ENCODE peak calls at places on chromosomes 5 and 9, in eight cellular contexts. K is thyroid gland, W is spleen, G is hepatocyte, A is tibial nerve, R is neural progenitor cell, Z is psoas muscle, X is H1. Q is an unnamed sample.

GRCh38 chr9:131545003-131545785 is at the start of gene PRRT1B:
- DNase-seq in R (no peak), X (no peak), K (peak; percentile 24), A (no peak), Z (no peak), G (peak; percentile 75), W (no peak), Q (no peak)

GRCh38 chr5:142095651-142096330 is 12.8 kb upstream of the NDFIP1 start:
- DNase-seq in A (no peak), Z (no peak), W (no peak), K (peak; percentile 86), R (no peak), X (no peak), G (no peak), Q (no peak)

GRCh38 chr5:138961221-138961620 is 86.1 kb upstream of the LRRTM2 start:
- DNase-seq in K (no peak), A (no peak), R (no peak), W (no peak), X (no peak), G (no peak), Z (no peak), Q (no peak)

GRCh38 chr5:63774939-63775338 is 187.3 kb downstream of the HTR1A start:
- DNase-seq in Z (no peak), G (no peak), W (no peak), X (no peak), K (no peak), R (no peak), A (no peak), Q (no peak)

GRCh38 chr9:136544549-136545064 is 1.2 kb downstream of the NOTCH1 start:
- DNase-seq in A (peak; percentile 63), Z (peak; percentile 78), K (peak; percentile 47), G (peak; percentile 63), R (peak; percentile 71), X (no peak), W (peak; percentile 95), Q (no peak)

GRCh38 chr5:1728846-1729245 is 70.8 kb downstream of the MRPL36 start:
- DNase-seq in R (peak; percentile 0), X (peak; percentile 28), A (no peak), W (no peak), K (no peak), Z (no peak), G (no peak), Q (no peak)

GRCh38 chr5:167061695-167062094 is 1229.8 kb upstream of the WWC1 start:
- DNase-seq in G (no peak), R (no peak), W (no peak), A (no peak), K (no peak), X (no peak), Z (no peak), Q (no peak)

GRCh38 chr9:93156475-93157008 is 22.5 kb upstream of the NINJ1 start:
- DNase-seq in K (no peak), A (no peak), G (no peak), X (no peak), W (no peak), Z (no peak), R (no peak), Q (no peak)

GRCh38 chr5:98588225-98588624 is 185.2 kb upstream of the RGMB start:
- DNase-seq in K (no peak), X (no peak), W (no peak), Z (no peak), R (no peak), G (no peak), A (no peak), Q (no peak)

GRCh38 chr9:134296301-134297081 is 29.8 kb upstream of the RXRA start:
- DNase-seq in R (no peak), X (no peak), Z (peak; percentile 42), W (peak; percentile 56), G (no peak), A (no peak), K (no peak), Q (no peak)

GRCh38 chr9:134295746-134296250 is 30.5 kb upstream of the RXRA start:
- DNase-seq in R (no peak), G (no peak), Z (peak; percentile 29), A (no peak), K (no peak), X (no peak), W (peak; percentile 55), Q (no peak)

GRCh38 chr9:134294228-134295071 is 31.8 kb upstream of the RXRA start:
- DNase-seq in X (no peak), W (peak; percentile 79), R (peak; percentile 66), Z (peak; percentile 78), A (peak; percentile 38), K (peak; percentile 18), G (no peak), Q (peak; percentile 55)

GRCh38 chr9:134293576-134294227 is 32.6 kb upstream of the RXRA start:
- DNase-seq in A (no peak), K (no peak), R (no peak), G (peak; percentile 35), X (no peak), Z (peak; percentile 56), W (peak; percentile 77), Q (peak; percentile 38)

GRCh38 chr9:134295101-134295745 is 31.0 kb upstream of the RXRA start:
- DNase-seq in X (no peak), R (no peak), K (no peak), Z (peak; percentile 44), W (peak; percentile 62), G (no peak), A (no peak), Q (no peak)
- H3K27ac ChIP-seq in X (no peak overlapping the region), R (no peak overlapping the region), K (no peak overlapping the region), Z (no peak overlapping the region), W (no peak overlapping the region), G (no peak overlapping the region), A (no peak overlapping the region), Q (no peak overlapping the region)

GRCh38 chr9:124019771-124020519 is 8.4 kb downstream of the LHX2 start:
- DNase-seq in Z (no peak), X (peak; percentile 60), R (peak; percentile 14), W (no peak), K (no peak), G (no peak), A (no peak), Q (no peak)

GRCh38 chr9:124021385-124021769 is 9.8 kb downstream of the LHX2 start:
- DNase-seq in R (no peak), X (no peak), K (no peak), A (no peak), W (no peak), Z (no peak), G (no peak), Q (no peak)

GRCh38 chr9:124022201-124023121 is 10.9 kb downstream of the LHX2 start:
- DNase-seq in K (no peak), G (no peak), Z (no peak), W (peak; percentile 32), R (peak; percentile 88), X (peak; percentile 83), A (no peak), Q (no peak)

GRCh38 chr9:124018731-124019697 is 7.4 kb downstream of the LHX2 start:
- DNase-seq in A (no peak), Z (no peak), X (peak; percentile 85), K (no peak), G (no peak), R (peak; percentile 55), W (no peak), Q (no peak)

DNA sequence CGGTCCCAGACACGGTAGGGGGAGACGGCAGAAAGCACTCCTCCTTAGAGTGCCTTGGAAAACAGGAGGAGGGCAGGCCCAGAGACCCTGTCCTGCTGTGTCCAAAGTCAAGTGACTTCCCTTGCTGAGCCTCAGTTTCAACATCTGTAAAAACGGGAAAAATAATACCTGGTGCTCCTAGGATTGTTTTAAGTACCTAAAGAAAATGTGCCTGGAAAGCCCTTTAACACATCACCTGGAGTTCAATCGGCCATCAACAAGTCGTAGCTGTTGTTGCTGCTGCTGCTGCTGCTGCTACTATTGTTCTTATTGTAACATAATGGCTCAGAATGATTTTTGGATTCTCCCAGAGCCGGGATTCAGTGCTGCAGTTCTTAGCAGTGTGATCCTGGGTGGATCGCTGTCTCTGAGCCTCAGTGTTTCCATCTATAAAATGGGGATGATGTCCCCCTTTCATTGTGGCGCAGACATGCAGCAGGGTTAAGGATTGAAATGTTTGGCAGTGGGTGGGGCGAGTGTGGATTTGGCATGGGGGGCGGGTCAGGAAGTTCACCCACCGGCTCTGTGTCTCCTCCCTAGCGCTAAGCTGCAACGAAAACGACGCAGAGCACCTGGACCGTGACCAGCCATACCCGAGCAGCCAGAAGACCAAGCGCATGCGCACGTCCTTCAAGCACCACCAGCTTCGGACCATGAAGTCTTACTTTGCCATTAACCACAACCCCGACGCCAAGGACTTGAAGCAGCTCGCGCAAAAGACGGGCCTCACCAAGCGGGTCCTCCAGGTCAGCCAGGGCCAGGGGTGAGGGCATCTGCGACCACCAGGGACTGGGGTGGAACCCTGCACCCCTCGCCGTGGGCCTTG is 9.2 kb downstream of the LHX2 start:
- DNase-seq in R (peak; percentile 43), Z (no peak), W (no peak), X (peak; percentile 65), K (peak; percentile 36), G (no peak), A (no peak), Q (no peak)
- TF ChIP-seq CTCF in R (no peak), Z (no peak), W (no peak), X (no peak), K (no peak), G (no peak), A (no peak), Q (no peak)

DNA sequence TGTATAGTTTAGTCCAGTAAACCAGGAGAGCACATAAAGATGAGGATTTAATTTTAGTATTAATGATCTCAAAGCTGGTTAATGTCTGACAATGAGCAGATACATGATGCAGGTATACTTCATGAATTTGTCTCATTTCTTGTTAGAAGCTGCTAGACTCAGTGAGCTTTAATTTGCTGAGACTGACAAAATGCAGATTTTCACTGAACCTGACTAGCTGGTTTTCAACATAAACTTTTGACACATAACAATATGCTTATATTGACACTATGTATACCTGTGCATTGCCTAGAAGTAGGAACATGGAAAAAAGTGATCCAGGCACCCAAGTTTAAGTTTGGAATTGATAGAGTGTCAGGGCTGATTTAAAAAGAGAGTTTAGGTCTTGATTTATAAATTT is 10.8 kb downstream of the UBLCP1 start:
- DNase-seq in W (no peak), R (no peak), G (no peak), Z (no peak), K (no peak), A (no peak), X (no peak), Q (no peak)
- H3K27ac ChIP-seq in W (no peak overlapping the region), R (no peak overlapping the region), G (no peak overlapping the region), Z (no peak overlapping the region), K (no peak overlapping the region), A (no peak overlapping the region), X (no peak overlapping the region), Q (no peak overlapping the region)

GRCh38 chr9:123120131-123120530 is 86.7 kb downstream of the GPR21 start:
- DNase-seq in A (no peak), X (no peak), G (no peak), K (no peak), W (no peak), Z (no peak), R (peak; percentile 60), Q (no peak)
- TF ChIP-seq CTCF in A (no peak), X (no peak), G (no peak), K (no peak), W (no peak), Z (no peak), R (no peak), Q (no peak)

Q was measured in uterus.